ENCODE peak calls at places on chromosome 9, in eight cellular contexts. V is heart right ventricle; N is Daoy; B is activated CD4-positive, alpha-beta T cell treated with anti-CD3 and anti-CD28 coated beads, Interleukin-2, amount 50 U/mL, for 1 hour; M is activated naive CD4-positive, alpha-beta T cell treated with anti-CD3 and anti-CD28 coated beads for 36 hours; O is NCI-H1694; K is islet precursor cell; J is hypothalamus. S is an unnamed sample.

GRCh38 chr9:130962418-130963316 is 23.6 kb upstream of the FIBCD1 start:
- DNase-seq in J (peak; percentile 16), K (peak; percentile 79), B (no peak), M (no peak), N (peak; percentile 98), O (no peak), V (no peak), S (peak; percentile 95)

GRCh38 chr9:2465921-2466460 is 155.6 kb upstream of the VLDLR start:
- DNase-seq in J (no peak), K (no peak), M (no peak), B (no peak), O (no peak), N (peak; percentile 58), V (no peak), S (no peak)

GRCh38 chr9:34962530-34962929 is 4.4 kb downstream of the PHF24 start:
- DNase-seq in K (peak; percentile 13), V (no peak), O (no peak), B (no peak), M (no peak), N (peak; percentile 22), J (no peak), S (no peak)

GRCh38 chr9:967851-968641 is 8.4 kb upstream of the DMRT3 start:
- DNase-seq in V (no peak), N (peak; percentile 85), J (no peak), M (no peak), K (peak; percentile 78), O (no peak), B (no peak), S (no peak)

GRCh38 chr9:125759812-125760134 is 12.6 kb downstream of the PBX3 start:
- DNase-seq in M (no peak), K (no peak), J (no peak), B (no peak), N (no peak), V (no peak), O (no peak), S (no peak)

GRCh38 chr9:121780641-121781040 is 129.2 kb downstream of the DAB2IP start:
- DNase-seq in N (no peak), J (no peak), B (no peak), M (no peak), V (no peak), O (no peak), K (peak; percentile 38), S (no peak)

GRCh38 chr9:124079176-124079925 is 67.8 kb downstream of the LHX2 start:
- DNase-seq in B (no peak), K (peak; percentile 95), O (peak; percentile 83), M (no peak), V (no peak), J (no peak), N (peak; percentile 80), S (peak; percentile 88)

GRCh38 chr9:123399803-123400378 is 43.9 kb downstream of the CRB2 start:
- DNase-seq in J (no peak), M (peak; percentile 34), O (no peak), N (peak; percentile 51), B (no peak), V (no peak), K (no peak), S (no peak)

GRCh38 chr9:19130436-19130835 is 3.1 kb upstream of the PLIN2 start:
- DNase-seq in K (no peak), J (no peak), V (no peak), M (no peak), N (no peak), O (no peak), B (no peak), S (no peak)

GRCh38 chr9:100197553-100197952 is 98.5 kb downstream of the INVS start:
- DNase-seq in M (no peak), B (no peak), O (no peak), K (peak; percentile 72), J (no peak), V (no peak), N (no peak), S (no peak)

GRCh38 chr9:86598411-86599239 is 244.4 kb upstream of the TUT7 start:
- DNase-seq in V (no peak), B (no peak), J (no peak), O (no peak), M (no peak), N (no peak), K (no peak), S (peak; percentile 72)

GRCh38 chr9:136052433-136052880 is 42.6 kb downstream of the NACC2 start:
- DNase-seq in M (no peak), N (no peak), J (peak; percentile 71), K (no peak), B (no peak), O (no peak), V (no peak), S (peak; percentile 60)

GRCh38 chr9:128498911-128499310 is 5.6 kb upstream of the GLE1 start:
- DNase-seq in N (no peak), M (no peak), B (no peak), K (no peak), V (no peak), O (no peak), J (no peak), S (no peak)

GRCh38 chr9:5910413-5911057 is 19.8 kb downstream of the MLANA start:
- DNase-seq in J (no peak), N (no peak), B (no peak), M (peak; percentile 81), O (no peak), V (no peak), K (no peak), S (peak; percentile 11)

GRCh38 chr9:98706651-98707103 is 2.1 kb downstream of the GABBR2 start:
- DNase-seq in N (peak; percentile 29), M (no peak), B (no peak), K (no peak), V (no peak), O (no peak), J (no peak), S (peak; percentile 49)

GRCh38 chr9:34279431-34279830 is 49.6 kb downstream of the KIF24 start:
- DNase-seq in K (no peak), B (no peak), M (no peak), V (no peak), J (no peak), N (peak; percentile 6), O (no peak), S (no peak)

GRCh38 chr9:71941060-71941568 is 29.7 kb downstream of the C9orf85 start:
- DNase-seq in M (no peak), O (no peak), V (no peak), K (no peak), J (no peak), B (no peak), N (no peak), S (peak; percentile 35)

S was measured in AG10803.